ENCODE peak calls at places on chromosomes 12 and 14, in five cellular contexts. I, W, O, E and Y are unnamed samples.

GRCh38 chr14:100297320-100298300 is 8.6 kb downstream of the SLC25A29 start:
- DNase-seq in E (no peak), W (peak), I (peak), O (peak), Y (peak)

GRCh38 chr12:71552728-71553501 is 110.7 kb downstream of the ZFC3H1 start:
- DNase-seq in I (no peak), O (no peak), E (no peak), W (no peak), Y (no peak)

GRCh38 chr12:99436584-99436983 is 211.0 kb upstream of the GARIN6 start:
- DNase-seq in O (no peak), E (no peak), I (no peak), W (no peak), Y (no peak)

GRCh38 chr12:100959481-100959880 is 164.9 kb downstream of the ANO4 start:
- DNase-seq in W (no peak), I (no peak), O (peak), E (no peak), Y (peak)

GRCh38 chr14:89779707-89780106 is 174.8 kb downstream of the EFCAB11 start:
- DNase-seq in O (no peak), W (no peak), I (no peak), E (no peak), Y (no peak)

GRCh38 chr14:70391493-70392391 is 25.1 kb downstream of the SYNJ2BP start:
- DNase-seq in E (no peak), W (no peak), O (no peak), I (no peak), Y (no peak)

GRCh38 chr14:61342486-61342885 is 21.1 kb downstream of the PRKCH start:
- DNase-seq in E (peak), I (no peak), W (no peak), O (no peak), Y (no peak)

GRCh38 chr12:31914927-31915326 is 44.3 kb upstream of the RESF1 start:
- DNase-seq in E (no peak), I (no peak), W (no peak), O (no peak), Y (no peak)

GRCh38 chr14:68306934-68307758 is 485.7 kb downstream of the ZFP36L1 start:
- DNase-seq in O (no peak), I (no peak), W (no peak), E (no peak), Y (peak)

GRCh38 chr14:72863216-72864006 is 30.5 kb downstream of the DPF3 start:
- DNase-seq in I (no peak), O (no peak), E (no peak), W (no peak), Y (no peak)

GRCh38 chr12:55930771-55931316 is at the start of gene DGKA:
- DNase-seq in E (peak), O (peak), W (no peak), I (peak), Y (peak)

GRCh38 chr14:68148276-68148675 is 328.7 kb downstream of the RAD51B start:
- DNase-seq in I (no peak), W (no peak), O (peak), E (no peak), Y (peak)

GRCh38 chr12:57193706-57194245 is 22.8 kb upstream of the NXPH4 start:
- DNase-seq in O (no peak), E (no peak), I (no peak), W (no peak), Y (no peak)

GRCh38 chr14:71399057-71399487 is 491.8 kb downstream of the PCNX1 start:
- DNase-seq in E (no peak), O (peak), W (no peak), I (no peak), Y (no peak)

GRCh38 chr12:124404162-124404561 is 109.3 kb downstream of the RFLNA start:
- DNase-seq in E (no peak), I (peak), O (peak), W (no peak), Y (no peak)

GRCh38 chr12:103751171-103751570 is 89.9 kb downstream of the NT5DC3 start:
- DNase-seq in O (no peak), E (no peak), I (no peak), W (no peak), Y (no peak)

GRCh38 chr12:1318327-1319031 is 275.9 kb downstream of the FBXL14 start:
- DNase-seq in W (no peak), O (peak), E (no peak), I (no peak), Y (peak)

GRCh38 chr14:95062946-95063345 is 94.4 kb downstream of the DICER1 start:
- DNase-seq in E (no peak), W (no peak), I (no peak), O (no peak), Y (no peak)

GRCh38 chr12:76085159-76085868 is 829 bp upstream of the NAP1L1 start:
- DNase-seq in I (no peak), E (no peak), O (peak), W (no peak), Y (peak)
- TF ChIP-seq CTCF in I (no peak), E (peak), O (peak), W (peak), Y (peak)

DNA sequence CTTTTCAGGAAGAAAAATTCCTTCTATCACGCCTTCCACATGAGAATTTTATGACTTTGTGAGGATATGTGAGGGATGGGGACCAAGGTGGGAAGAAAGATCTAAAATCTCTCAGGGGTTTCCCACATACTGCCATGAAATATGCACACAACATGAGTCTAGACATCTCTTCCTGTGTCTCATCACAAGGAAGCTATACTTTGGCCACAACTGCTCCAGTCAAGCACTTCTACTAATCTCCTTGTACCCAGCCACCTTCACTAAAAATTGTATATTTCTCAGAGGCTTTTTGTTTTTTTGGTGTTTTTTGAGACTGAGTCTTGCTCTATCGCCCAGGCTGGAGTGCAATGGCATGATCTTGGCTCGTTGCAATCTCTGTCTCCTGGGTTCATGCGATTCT is 3.2 kb downstream of the OSBPL8 start:
- DNase-seq in O (peak), I (no peak), E (no peak), W (no peak), Y (no peak)
- H3K4me3 ChIP-seq in O (no peak), I (no peak), E (no peak), W (no peak), Y (no peak)

DNA sequence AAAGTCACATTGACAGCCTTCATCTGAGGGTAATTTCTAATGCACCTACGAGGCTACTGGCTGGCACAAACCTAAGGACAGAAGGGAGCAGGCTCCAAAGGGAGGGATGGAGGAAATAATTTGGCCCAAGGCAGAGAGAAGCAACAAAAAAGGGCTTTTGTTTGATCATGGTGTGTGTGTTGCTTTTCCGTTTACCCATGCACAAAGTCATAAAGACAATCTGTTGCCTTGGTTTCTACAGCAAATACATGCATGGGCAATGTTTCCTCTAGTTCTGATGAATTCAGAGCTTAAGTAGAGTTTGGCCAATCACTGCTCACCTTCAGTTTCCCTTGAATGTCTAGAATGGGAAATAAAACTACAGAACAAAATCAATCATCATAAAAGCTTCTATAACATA is 262.5 kb upstream of the CAND1 start:
- DNase-seq in W (no peak), O (no peak), I (no peak), E (no peak), Y (no peak)
- TF ChIP-seq CTCF in W (no peak), O (no peak), I (no peak), E (no peak), Y (no peak)

DNA sequence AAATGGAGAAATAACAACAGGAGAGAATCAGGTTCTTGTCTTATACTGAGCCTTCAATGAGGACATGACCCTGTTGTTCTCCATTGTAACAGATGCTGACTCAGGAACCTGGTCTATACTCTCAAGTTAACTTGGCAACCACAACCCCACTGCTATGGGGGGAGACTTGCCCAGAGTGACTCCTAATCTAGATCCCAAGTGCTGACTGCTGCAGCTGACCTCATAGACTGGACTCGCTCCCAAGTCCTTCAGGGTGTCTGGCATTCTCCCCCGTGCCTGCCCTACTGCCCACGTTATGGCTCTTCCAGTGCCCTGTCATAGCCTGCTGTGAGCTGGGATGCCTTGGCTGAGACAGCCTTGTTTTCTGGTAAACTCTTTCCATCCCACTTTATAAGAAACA is 37.1 kb downstream of the NID2 start:
- DNase-seq in I (no peak), W (no peak), O (peak), E (no peak), Y (peak)
- H3K4me3 ChIP-seq in I (no peak), W (no peak), O (no peak), E (no peak), Y (no peak)